ENCODE peak calls at places on chromosomes 6 and 20, in six cellular contexts. E is uterus, C is foreskin fibroblast, J is pancreas, T is heart right ventricle, W is astrocyte of the spinal cord. N is an unnamed sample.

GRCh38 chr20:62805711-62806382 is 1.2 kb downstream of the OGFR start:
- DNase-seq in E (no peak), C (peak), J (no peak), T (no peak), W (no peak), N (peak)

GRCh38 chr6:132818404-132819359 is 4.3 kb downstream of the RPS12 start:
- DNase-seq in E (no peak), C (peak), J (no peak), T (no peak), W (no peak), N (peak)

GRCh38 chr20:37303637-37304036 is 14.2 kb downstream of the MANBAL start:
- DNase-seq in E (no peak), C (no peak), J (no peak), T (no peak), W (no peak), N (no peak)

GRCh38 chr6:147418523-147418922 is 90.0 kb upstream of the SAMD5 start:
- DNase-seq in E (no peak), C (no peak), J (no peak), T (no peak), W (no peak), N (no peak)

GRCh38 chr20:11849976-11850670 is 67.6 kb upstream of the BTBD3 start:
- DNase-seq in E (peak), C (peak), J (no peak), T (no peak), W (peak), N (peak)

GRCh38 chr20:63457737-63458136 is 14.7 kb downstream of the KCNQ2 start:
- DNase-seq in E (no peak), C (peak), J (no peak), T (peak), W (no peak), N (peak)

GRCh38 chr6:7050911-7051779 is 56.6 kb upstream of the RREB1 start:
- DNase-seq in E (peak), C (peak), J (peak), T (peak), W (peak), N (peak)

GRCh38 chr20:3777726-3778629 is 3.3 kb downstream of the SPEF1 start:
- DNase-seq in E (peak), C (peak), J (peak), T (peak), W (no peak), N (peak)

GRCh38 chr6:97594834-97595233 is 311.8 kb upstream of the MMS22L start:
- DNase-seq in E (no peak), C (peak), J (no peak), T (peak), W (peak), N (peak)

GRCh38 chr6:28001751-28002150 is 44.7 kb downstream of the OR2B6 start:
- DNase-seq in E (no peak), C (no peak), J (no peak), T (no peak), W (no peak), N (no peak)

GRCh38 chr20:33828326-33828834 is 17.2 kb downstream of the CHMP4B start:
- DNase-seq in E (no peak), C (no peak), J (no peak), T (no peak), W (no peak), N (no peak)

GRCh38 chr20:5127204-5127858 is 523 bp downstream of the CDS2 start:
- DNase-seq in E (peak), C (peak), J (peak), T (peak), W (peak), N (peak)

GRCh38 chr20:49865559-49865958 is 49.8 kb downstream of the SPATA2 start:
- DNase-seq in E (no peak), C (peak), J (no peak), T (no peak), W (no peak), N (peak)

GRCh38 chr20:13221313-13221672 is 219 bp downstream of the ISM1 start:
- DNase-seq in E (no peak), C (no peak), J (no peak), T (no peak), W (no peak), N (no peak)

GRCh38 chr20:59571591-59572314 is 32.6 kb upstream of the PHACTR3 start:
- DNase-seq in E (peak), C (peak), J (peak), T (peak), W (peak), N (peak)

GRCh38 chr20:11012975-11013374 is 339.2 kb upstream of the JAG1 start:
- DNase-seq in E (no peak), C (no peak), J (no peak), T (no peak), W (peak), N (peak)

GRCh38 chr6:1761472-1761871 is 151.8 kb downstream of the FOXC1 start:
- DNase-seq in E (no peak), C (peak), J (no peak), T (no peak), W (no peak), N (no peak)

GRCh38 chr20:61684583-61685235 is 381.0 kb downstream of the TAF4 start:
- DNase-seq in E (no peak), C (no peak), J (no peak), T (no peak), W (no peak), N (no peak)

GRCh38 chr6:147538821-147539220 is 30.3 kb downstream of the SAMD5 start:
- DNase-seq in E (no peak), C (no peak), J (no peak), T (no peak), W (no peak), N (no peak)

GRCh38 chr6:166341464-166341863 is 881 bp downstream of the SFT2D1 start:
- DNase-seq in E (no peak), C (no peak), J (no peak), T (no peak), W (no peak), N (no peak)

GRCh38 chr6:21593412-21593926 is at the start of gene SOX4:
- DNase-seq in E (peak), C (peak), J (peak), T (peak), W (peak), N (peak)

DNA sequence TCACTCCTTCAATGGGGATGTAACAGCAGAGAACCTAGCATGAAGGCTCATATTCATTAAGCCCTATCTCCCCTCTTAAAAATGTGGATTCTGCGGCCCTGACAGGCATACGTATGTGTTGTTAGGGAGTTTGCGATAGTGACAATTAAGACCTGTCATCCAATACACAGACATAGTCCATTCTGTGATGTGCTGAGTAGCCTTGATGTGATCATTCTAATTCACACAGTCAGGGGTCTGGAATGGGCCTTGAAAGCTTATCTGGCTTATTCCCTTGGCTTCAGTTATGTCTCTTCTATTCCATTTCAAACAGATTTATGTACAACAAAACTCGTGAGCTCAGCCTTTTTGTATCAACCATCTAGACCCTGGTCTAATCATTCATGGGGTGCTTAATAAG is 469.2 kb upstream of the NRSN1 start:
- DNase-seq in E (no peak), C (no peak), J (no peak), T (no peak), W (no peak), N (no peak)
- TF ChIP-seq CTCF in E (no peak), C (no peak), J (no peak), T (no peak), W (no peak), N (no peak)

GRCh38 chr6:4790158-4790899 is 14.1 kb downstream of the CDYL start:
- DNase-seq in E (no peak), C (no peak), J (no peak), T (no peak), W (no peak), N (no peak)
- TF ChIP-seq CTCF in E (no peak), C (no peak), J (no peak), T (no peak), W (no peak), N (peak)

GRCh38 chr6:43796910-43797890 is 27.2 kb downstream of the VEGFA start:
- DNase-seq in E (no peak), C (no peak), J (no peak), T (no peak), W (no peak), N (no peak)

GRCh38 chr6:43800746-43801488 is 30.9 kb downstream of the VEGFA start:
- DNase-seq in E (no peak), C (no peak), J (no peak), T (no peak), W (no peak), N (no peak)

GRCh38 chr6:43797919-43798318 is 27.9 kb downstream of the VEGFA start:
- DNase-seq in E (no peak), C (no peak), J (no peak), T (no peak), W (no peak), N (no peak)

GRCh38 chr6:43799671-43800623 is 29.9 kb downstream of the VEGFA start:
- DNase-seq in E (no peak), C (peak), J (no peak), T (no peak), W (no peak), N (no peak)

DNA sequence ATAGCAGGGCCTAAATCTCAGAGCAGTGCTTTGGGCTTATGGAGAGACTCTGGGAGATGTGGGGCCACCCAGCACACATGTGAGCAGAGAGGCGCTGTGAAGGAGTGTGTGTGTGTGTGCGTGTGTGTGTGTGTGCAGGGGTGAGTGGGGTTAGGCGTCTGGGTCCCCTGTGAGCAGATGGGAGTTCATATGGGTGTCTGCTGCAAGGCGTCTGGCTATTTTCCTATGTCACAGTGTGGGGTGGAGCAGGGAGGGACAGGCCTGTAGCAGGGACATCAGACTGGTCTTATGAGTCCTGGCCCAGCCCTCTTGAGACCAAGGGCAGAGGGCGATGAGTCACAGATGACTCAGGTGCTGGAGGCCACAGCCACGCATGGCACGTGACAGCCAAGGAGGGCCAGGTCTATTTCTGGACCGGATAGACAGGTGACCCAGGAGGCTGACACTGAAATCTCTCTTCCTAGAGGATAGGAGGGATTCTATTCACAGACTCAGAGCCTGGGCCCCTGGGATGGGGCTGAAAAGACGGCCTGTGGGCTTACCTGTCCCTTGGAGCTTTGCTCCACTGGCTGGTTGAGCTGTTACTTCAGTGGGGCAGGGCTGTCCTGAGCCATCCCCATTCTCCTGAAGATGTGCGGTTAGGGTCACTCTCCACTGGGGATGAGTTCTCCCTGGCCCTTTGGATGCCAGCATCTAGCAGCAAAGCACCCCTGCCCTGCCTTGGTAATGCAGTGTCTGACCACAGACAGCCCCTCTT is 28.9 kb downstream of the VEGFA start:
- DNase-seq in E (no peak), C (peak), J (peak), T (peak), W (peak), N (peak)
- TF ChIP-seq CTCF in E (no peak), C (no peak), J (no peak), T (no peak), W (no peak), N (no peak)

GRCh38 chr6:56767892-56768531 is 125.3 kb upstream of the DST start:
- DNase-seq in E (no peak), C (peak), J (no peak), T (no peak), W (peak), N (no peak)
- TF ChIP-seq CTCF in E (no peak), C (no peak), J (no peak), T (peak), W (peak), N (peak)

GRCh38 chr6:34227656-34228421 is 8.8 kb upstream of the HMGA1 start:
- DNase-seq in E (no peak), C (no peak), J (no peak), T (no peak), W (no peak), N (peak)

GRCh38 chr6:34226066-34226465 is 10.6 kb upstream of the HMGA1 start:
- DNase-seq in E (no peak), C (no peak), J (no peak), T (no peak), W (no peak), N (no peak)

GRCh38 chr6:34223964-34224940 is 12.4 kb upstream of the HMGA1 start:
- DNase-seq in E (peak), C (peak), J (peak), T (peak), W (peak), N (peak)

GRCh38 chr6:34225551-34225950 is 11.1 kb upstream of the HMGA1 start:
- DNase-seq in E (no peak), C (no peak), J (no peak), T (no peak), W (no peak), N (no peak)

GRCh38 chr6:34226731-34227586 is 9.7 kb upstream of the HMGA1 start:
- DNase-seq in E (no peak), C (no peak), J (no peak), T (no peak), W (no peak), N (no peak)
- TF ChIP-seq CTCF in E (no peak), C (no peak), J (no peak), T (no peak), W (no peak), N (no peak)